ENCODE peak calls at places on chromosomes 11 and 22, in nine cellular contexts. One of them, this sample, is unnamed.

GRCh38 chr22:31683181-31684105 is 21.4 kb upstream of the PISD start:
- DNase-seq in stimulated activated CD8-positive, alpha-beta memory T cell treated with anti-CD3 and anti-CD28 coated beads, Interleukin-15, amount 100 ng/mL, for 24 hours: no peak
- DNase-seq in thoracic aorta: no peak
- DNase-seq in HT1080: no peak
- DNase-seq in AG04450: no peak
- DNase-seq in EL: no peak
- DNase-seq in NCI-H1930: no peak
- DNase-seq in ELR: no peak
- DNase-seq in GM23248: peak; percentile 45
- DNase-seq in this sample: no peak

GRCh38 chr11:112459001-112459400 is 198.3 kb upstream of the PLET1 start:
- DNase-seq in stimulated activated CD8-positive, alpha-beta memory T cell treated with anti-CD3 and anti-CD28 coated beads, Interleukin-15, amount 100 ng/mL, for 24 hours: no peak
- DNase-seq in thoracic aorta: no peak
- DNase-seq in HT1080: peak; percentile 17
- DNase-seq in AG04450: no peak
- DNase-seq in EL: peak; percentile 25
- DNase-seq in NCI-H1930: no peak
- DNase-seq in ELR: peak; percentile 60
- DNase-seq in GM23248: peak; percentile 49
- DNase-seq in this sample: no peak

GRCh38 chr22:47144791-47145425 is 382.5 kb downstream of the TBC1D22A start:
- DNase-seq in stimulated activated CD8-positive, alpha-beta memory T cell treated with anti-CD3 and anti-CD28 coated beads, Interleukin-15, amount 100 ng/mL, for 24 hours: no peak
- DNase-seq in thoracic aorta: no peak
- DNase-seq in HT1080: no peak
- DNase-seq in AG04450: no peak
- DNase-seq in EL: no peak
- DNase-seq in NCI-H1930: no peak
- DNase-seq in ELR: no peak
- DNase-seq in GM23248: no peak
- DNase-seq in this sample: no peak

GRCh38 chr11:123616505-123617198 is 37.8 kb downstream of the SCN3B start:
- DNase-seq in stimulated activated CD8-positive, alpha-beta memory T cell treated with anti-CD3 and anti-CD28 coated beads, Interleukin-15, amount 100 ng/mL, for 24 hours: no peak
- DNase-seq in thoracic aorta: no peak
- DNase-seq in HT1080: no peak
- DNase-seq in AG04450: peak; percentile 61
- DNase-seq in EL: peak; percentile 32
- DNase-seq in NCI-H1930: no peak
- DNase-seq in ELR: no peak
- DNase-seq in GM23248: peak; percentile 96
- DNase-seq in this sample: no peak

GRCh38 chr22:45632791-45633515 is 38.7 kb upstream of the ATXN10 start:
- DNase-seq in stimulated activated CD8-positive, alpha-beta memory T cell treated with anti-CD3 and anti-CD28 coated beads, Interleukin-15, amount 100 ng/mL, for 24 hours: no peak
- DNase-seq in thoracic aorta: no peak
- DNase-seq in HT1080: no peak
- DNase-seq in AG04450: no peak
- DNase-seq in EL: no peak
- DNase-seq in NCI-H1930: no peak
- DNase-seq in ELR: no peak
- DNase-seq in GM23248: no peak
- DNase-seq in this sample: peak; percentile 63

GRCh38 chr22:20514658-20515406 is 7.4 kb downstream of the MED15 start:
- DNase-seq in stimulated activated CD8-positive, alpha-beta memory T cell treated with anti-CD3 and anti-CD28 coated beads, Interleukin-15, amount 100 ng/mL, for 24 hours: no peak
- DNase-seq in thoracic aorta: no peak
- DNase-seq in HT1080: peak; percentile 86
- DNase-seq in AG04450: peak; percentile 63
- DNase-seq in EL: peak; percentile 92
- DNase-seq in NCI-H1930: no peak
- DNase-seq in ELR: peak; percentile 95
- DNase-seq in GM23248: peak; percentile 97
- DNase-seq in this sample: no peak

GRCh38 chr22:39778055-39778454 is 115.5 kb downstream of the ENTHD1 start:
- DNase-seq in stimulated activated CD8-positive, alpha-beta memory T cell treated with anti-CD3 and anti-CD28 coated beads, Interleukin-15, amount 100 ng/mL, for 24 hours: no peak
- DNase-seq in thoracic aorta: no peak
- DNase-seq in HT1080: no peak
- DNase-seq in AG04450: no peak
- DNase-seq in EL: no peak
- DNase-seq in NCI-H1930: no peak
- DNase-seq in ELR: no peak
- DNase-seq in GM23248: no peak
- DNase-seq in this sample: no peak

GRCh38 chr22:50027639-50028537 is 15.3 kb upstream of the IL17REL start:
- DNase-seq in stimulated activated CD8-positive, alpha-beta memory T cell treated with anti-CD3 and anti-CD28 coated beads, Interleukin-15, amount 100 ng/mL, for 24 hours: no peak
- DNase-seq in thoracic aorta: no peak
- DNase-seq in HT1080: peak; percentile 35
- DNase-seq in AG04450: no peak
- DNase-seq in EL: no peak
- DNase-seq in NCI-H1930: no peak
- DNase-seq in ELR: peak; percentile 27
- DNase-seq in GM23248: peak; percentile 43
- DNase-seq in this sample: no peak

This sample was measured in endodermal cell.